ENCODE peak calls at places on chromosomes 7 and 10, in nine cellular contexts. W is cardiac fibroblast; B is uterus; V is pons; J is stimulated activated CD4-positive, alpha-beta T cell treated with anti-CD3 and anti-CD28 coated beads, Interleukin-15, amount 100 ng/mL, for 1 hour; L is NCI-H1048; D is PC-3; P is HS-5; C is NCI-H82. I is an unnamed sample.

GRCh38 chr10:25026463-25026862 is 10.1 kb downstream of the THNSL1 start:
- DNase-seq in B (no peak), V (peak), D (peak), C (no peak), P (no peak), L (no peak), W (peak), J (no peak), I (no peak)

GRCh38 chr7:15561840-15562239 is at the start of gene AGMO:
- DNase-seq in J (no peak), L (no peak), P (no peak), D (peak), B (peak), C (peak), V (peak), W (peak), I (peak)

GRCh38 chr10:32190890-32191491 is 134.8 kb upstream of the KIF5B start:
- DNase-seq in W (peak), D (peak), C (peak), B (no peak), J (no peak), L (no peak), V (peak), P (no peak), I (no peak)

GRCh38 chr7:44216521-44217030 is 15.8 kb downstream of the YKT6 start:
- DNase-seq in P (no peak), J (no peak), W (no peak), D (no peak), C (no peak), L (no peak), B (no peak), V (no peak), I (peak)

GRCh38 chr7:43697690-43698089 is 31.6 kb downstream of the COA1 start:
- DNase-seq in C (no peak), W (no peak), L (no peak), J (no peak), B (no peak), D (no peak), V (no peak), P (no peak), I (no peak)

GRCh38 chr7:29035044-29035740 is 77.1 kb upstream of the TRIL start:
- DNase-seq in P (peak), D (peak), V (no peak), B (no peak), J (no peak), C (no peak), W (peak), L (no peak), I (no peak)

GRCh38 chr7:134892963-134893362 is 93.3 kb upstream of the AGBL3 start:
- DNase-seq in J (no peak), L (no peak), W (no peak), B (no peak), D (no peak), C (no peak), V (peak), P (no peak), I (no peak)

GRCh38 chr7:141788296-141788695 is 1.7 kb upstream of the TAS2R5 start:
- DNase-seq in C (no peak), V (no peak), J (no peak), B (no peak), P (no peak), D (no peak), W (no peak), L (no peak), I (no peak)

GRCh38 chr7:37311282-37311868 is 137.3 kb downstream of the ELMO1 start:
- DNase-seq in L (no peak), B (no peak), J (no peak), W (peak), P (no peak), V (peak), C (no peak), D (no peak), I (no peak)

GRCh38 chr10:72784551-72785421 is 92.8 kb downstream of the MCU start:
- DNase-seq in J (no peak), B (peak), V (peak), P (no peak), W (peak), L (no peak), C (no peak), D (peak), I (peak)

GRCh38 chr7:28070311-28071055 is 110.1 kb downstream of the JAZF1 start:
- DNase-seq in V (no peak), W (no peak), L (no peak), C (peak), B (no peak), P (no peak), J (no peak), D (no peak), I (no peak)

GRCh38 chr7:18860226-18860625 is 257.2 kb downstream of the TWIST1 start:
- DNase-seq in L (no peak), J (no peak), P (no peak), V (no peak), D (no peak), W (no peak), B (no peak), C (no peak), I (no peak)

GRCh38 chr10:17841055-17841454 is 31.9 kb downstream of the MRC1 start:
- DNase-seq in C (no peak), W (peak), J (no peak), P (no peak), V (no peak), D (peak), L (no peak), B (no peak), I (no peak)

GRCh38 chr10:69335063-69335587 is 56.8 kb downstream of the HK1 start:
- DNase-seq in P (no peak), C (no peak), J (no peak), W (peak), B (peak), V (peak), L (no peak), D (no peak), I (no peak)

GRCh38 chr10:4018054-4018511 is 233.1 kb upstream of the KLF6 start:
- DNase-seq in B (no peak), L (no peak), J (no peak), V (peak), W (no peak), C (no peak), P (no peak), D (no peak), I (no peak)

GRCh38 chr7:80330434-80330833 is 181.4 kb downstream of the GNAT3 start:
- DNase-seq in P (peak), V (no peak), C (no peak), D (no peak), J (no peak), L (no peak), B (no peak), W (peak), I (no peak)

GRCh38 chr7:147405621-147406020 is 1184.9 kb upstream of the C7orf33 start:
- DNase-seq in L (no peak), J (no peak), D (no peak), V (no peak), W (no peak), C (no peak), B (no peak), P (no peak), I (no peak)

GRCh38 chr7:17304926-17305325 is 6.5 kb downstream of the AHR start:
- DNase-seq in B (no peak), L (no peak), P (peak), D (peak), C (no peak), V (no peak), W (peak), J (no peak), I (no peak)

GRCh38 chr7:45978731-45979211 is 57.7 kb upstream of the IGFBP3 start:
- DNase-seq in L (no peak), V (no peak), D (no peak), P (no peak), W (peak), B (no peak), J (no peak), C (no peak), I (no peak)